ENCODE peak calls at places on chromosomes 3 and 15, in seven cellular contexts. C, E, D, B, T, Q and N are unnamed samples. For H3K27me3, the result is how much of the 10 kb centered on the place peaks cover.

GRCh38 chr3:53811143-53811915 is 34.9 kb downstream of the CHDH start:
- DNase-seq in C (no peak), E (no peak), D (no peak), B (no peak), T (no peak), Q (no peak), N (no peak)

GRCh38 chr3:116835658-116836057 is 126.1 kb downstream of the TUSC7 start:
- DNase-seq in C (no peak), E (no peak), D (no peak), B (no peak), T (no peak), Q (no peak), N (no peak)

GRCh38 chr15:88428053-88428452 is 39.1 kb downstream of the MRPL46 start:
- DNase-seq in C (no peak), E (no peak), D (peak), B (no peak), T (no peak), Q (no peak), N (no peak)

GRCh38 chr15:83275412-83275811 is 9.1 kb downstream of the BNC1 start:
- DNase-seq in C (no peak), E (no peak), D (no peak), B (no peak), T (no peak), Q (no peak), N (no peak)

GRCh38 chr15:95868450-95868849 is 462.1 kb upstream of the NR2F2 start:
- DNase-seq in C (no peak), E (no peak), D (no peak), B (no peak), T (no peak), Q (no peak), N (no peak)

GRCh38 chr15:92541197-92542190 is 114.1 kb downstream of the FAM174B start:
- DNase-seq in C (no peak), E (no peak), D (peak), B (no peak), T (peak), Q (no peak), N (no peak)

GRCh38 chr3:142022381-142022780 is 127.0 kb downstream of the TFDP2 start:
- DNase-seq in C (peak), E (no peak), D (no peak), B (no peak), T (no peak), Q (no peak), N (no peak)

GRCh38 chr3:104437131-104437750 is 929.5 kb upstream of the ALCAM start:
- DNase-seq in C (peak), E (no peak), D (no peak), B (no peak), T (no peak), Q (no peak), N (no peak)

GRCh38 chr15:51499379-51499976 is 123.1 kb downstream of the DMXL2 start:
- DNase-seq in C (peak), E (no peak), D (no peak), B (no peak), T (no peak), Q (peak), N (no peak)

GRCh38 chr3:197555281-197556261 is at the start of gene BDH1:
- DNase-seq in C (no peak), E (peak), D (peak), B (peak), T (no peak), Q (peak), N (peak)

GRCh38 chr3:150302246-150302645 is 105.9 kb upstream of the TSC22D2 start:
- DNase-seq in C (no peak), E (no peak), D (no peak), B (no peak), T (no peak), Q (no peak), N (no peak)

GRCh38 chr3:98274914-98275313 is 7.4 kb upstream of the OR5H2 start:
- DNase-seq in C (no peak), E (no peak), D (no peak), B (no peak), T (no peak), Q (no peak), N (no peak)

GRCh38 chr3:110623571-110623970 is 448.0 kb upstream of the NECTIN3 start:
- DNase-seq in C (peak), E (no peak), D (no peak), B (no peak), T (no peak), Q (no peak), N (no peak)

GRCh38 chr3:11288786-11289637 is 16.8 kb downstream of the ATG7 start:
- DNase-seq in C (peak), E (peak), D (no peak), B (no peak), T (no peak), Q (no peak), N (no peak)

GRCh38 chr15:65337436-65338070 is 33.1 kb downstream of the RNU5B-1 start:
- DNase-seq in C (no peak), E (no peak), D (no peak), B (no peak), T (no peak), Q (no peak), N (no peak)

GRCh38 chr3:190384241-190384863 is 3.6 kb upstream of the CLDN16 start:
- DNase-seq in C (peak), E (peak), D (peak), B (peak), T (no peak), Q (peak), N (no peak)

GRCh38 chr3:60579734-60580133 is 671.5 kb downstream of the FHIT start:
- DNase-seq in C (peak), E (no peak), D (no peak), B (no peak), T (no peak), Q (no peak), N (no peak)

GRCh38 chr3:13782501-13782900 is 97.4 kb downstream of the WNT7A start:
- DNase-seq in C (no peak), E (no peak), D (no peak), B (no peak), T (no peak), Q (no peak), N (peak)

GRCh38 chr3:188554404-188554803 is 400.4 kb downstream of the LPP start:
- DNase-seq in C (peak), E (no peak), D (no peak), B (no peak), T (no peak), Q (no peak), N (no peak)

GRCh38 chr15:51856714-51857380 is 27.4 kb downstream of the TMOD3 start:
- DNase-seq in C (peak), E (no peak), D (no peak), B (no peak), T (no peak), Q (no peak), N (no peak)

GRCh38 chr3:190911382-190911781 is 48.9 kb upstream of the GMNC start:
- DNase-seq in C (no peak), E (no peak), D (no peak), B (no peak), T (no peak), Q (no peak), N (no peak)

GRCh38 chr3:115803661-115804060 is 180.4 kb downstream of the GAP43 start:
- DNase-seq in C (no peak), E (no peak), D (no peak), B (no peak), T (no peak), Q (no peak), N (no peak)

GRCh38 chr15:60853077-60853476 is 374.1 kb upstream of the ICE2 start:
- DNase-seq in C (no peak), E (no peak), D (no peak), B (no peak), T (no peak), Q (no peak), N (no peak)

GRCh38 chr3:197364410-197365071 is 66.1 kb upstream of the DLG1 start:
- DNase-seq in C (no peak), E (no peak), D (no peak), B (no peak), T (no peak), Q (no peak), N (no peak)

GRCh38 chr3:179829391-179829790 is 176.6 kb downstream of the USP13 start:
- DNase-seq in C (no peak), E (no peak), D (no peak), B (no peak), T (no peak), Q (no peak), N (no peak)

GRCh38 chr15:79970921-79971434 is at the start of gene BCL2A1:
- DNase-seq in C (peak), E (peak), D (no peak), B (no peak), T (no peak), Q (no peak), N (no peak)

GRCh38 chr3:30401971-30402370 is 204.4 kb upstream of the TGFBR2 start:
- DNase-seq in C (no peak), E (no peak), D (no peak), B (peak), T (no peak), Q (no peak), N (no peak)

GRCh38 chr3:107795514-107796094 is 272.8 kb downstream of the BBX start:
- DNase-seq in C (no peak), E (no peak), D (no peak), B (no peak), T (no peak), Q (no peak), N (no peak)

GRCh38 chr3:107796786-107797185 is 274.0 kb downstream of the BBX start:
- DNase-seq in C (peak), E (no peak), D (no peak), B (no peak), T (no peak), Q (no peak), N (no peak)

GRCh38 chr3:107791450-107791849 is 268.7 kb downstream of the BBX start:
- DNase-seq in C (no peak), E (no peak), D (no peak), B (no peak), T (no peak), Q (no peak), N (no peak)

GRCh38 chr3:107797586-107797985 is 274.8 kb downstream of the BBX start:
- DNase-seq in C (no peak), E (no peak), D (no peak), B (no peak), T (no peak), Q (no peak), N (no peak)

DNA sequence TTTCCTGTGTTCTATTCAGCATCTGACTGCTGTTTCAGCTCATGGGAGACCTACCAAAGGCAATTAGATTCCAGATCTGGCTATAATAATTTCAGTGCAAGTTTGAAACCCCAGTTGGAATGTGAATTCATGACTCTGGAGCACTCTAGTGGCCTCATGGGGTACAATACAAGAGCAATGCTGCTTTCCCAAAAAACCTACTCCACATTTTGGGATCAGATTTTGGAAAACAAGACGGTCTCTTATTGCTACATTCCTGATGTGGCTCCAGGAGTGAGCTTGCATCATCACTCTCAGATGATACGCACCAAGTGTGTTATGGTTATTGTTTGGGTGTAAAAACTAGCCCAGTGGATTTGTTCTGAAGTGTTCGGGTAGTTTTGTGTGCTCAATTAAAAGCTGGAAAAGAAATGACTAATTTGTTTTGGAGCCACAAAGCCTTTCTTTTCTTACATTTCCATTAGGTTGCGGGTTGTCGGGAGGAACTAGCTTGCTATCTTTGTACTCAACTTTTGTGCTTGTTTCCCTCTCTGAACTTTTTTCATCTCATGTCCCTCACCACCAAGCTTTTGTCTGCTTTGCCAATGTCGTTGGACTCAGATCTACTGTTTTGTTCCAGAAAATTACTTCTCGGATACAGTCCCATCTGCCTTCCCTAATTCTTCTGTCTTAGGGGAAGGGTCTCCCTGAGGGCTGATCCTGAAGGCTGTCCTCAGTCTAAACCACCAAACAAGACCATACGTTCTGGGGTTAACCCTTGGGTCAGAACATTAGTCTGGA is 272.1 kb downstream of the BBX start:
- DNase-seq in C (peak), E (no peak), D (no peak), B (peak), T (no peak), Q (no peak), N (no peak)
- TF ChIP-seq CTCF in C (peak), E (no peak), D (no peak), B (peak), T (peak), Q (peak), N (no peak)

GRCh38 chr15:78073026-78073425 is 4.5 kb downstream of the TBC1D2B start:
- DNase-seq in C (no peak), E (no peak), D (no peak), B (no peak), T (no peak), Q (no peak), N (no peak)

GRCh38 chr15:78077860-78078187 is 313 bp upstream of the TBC1D2B start:
- DNase-seq in C (peak), E (no peak), D (no peak), B (no peak), T (no peak), Q (no peak), N (no peak)

GRCh38 chr15:78076231-78077052 is 1.1 kb downstream of the TBC1D2B start:
- DNase-seq in C (peak), E (no peak), D (no peak), B (no peak), T (no peak), Q (no peak), N (no peak)

GRCh38 chr15:78077053-78077859 is at the start of gene TBC1D2B:
- DNase-seq in C (peak), E (peak), D (peak), B (peak), T (peak), Q (peak), N (peak)

DNA sequence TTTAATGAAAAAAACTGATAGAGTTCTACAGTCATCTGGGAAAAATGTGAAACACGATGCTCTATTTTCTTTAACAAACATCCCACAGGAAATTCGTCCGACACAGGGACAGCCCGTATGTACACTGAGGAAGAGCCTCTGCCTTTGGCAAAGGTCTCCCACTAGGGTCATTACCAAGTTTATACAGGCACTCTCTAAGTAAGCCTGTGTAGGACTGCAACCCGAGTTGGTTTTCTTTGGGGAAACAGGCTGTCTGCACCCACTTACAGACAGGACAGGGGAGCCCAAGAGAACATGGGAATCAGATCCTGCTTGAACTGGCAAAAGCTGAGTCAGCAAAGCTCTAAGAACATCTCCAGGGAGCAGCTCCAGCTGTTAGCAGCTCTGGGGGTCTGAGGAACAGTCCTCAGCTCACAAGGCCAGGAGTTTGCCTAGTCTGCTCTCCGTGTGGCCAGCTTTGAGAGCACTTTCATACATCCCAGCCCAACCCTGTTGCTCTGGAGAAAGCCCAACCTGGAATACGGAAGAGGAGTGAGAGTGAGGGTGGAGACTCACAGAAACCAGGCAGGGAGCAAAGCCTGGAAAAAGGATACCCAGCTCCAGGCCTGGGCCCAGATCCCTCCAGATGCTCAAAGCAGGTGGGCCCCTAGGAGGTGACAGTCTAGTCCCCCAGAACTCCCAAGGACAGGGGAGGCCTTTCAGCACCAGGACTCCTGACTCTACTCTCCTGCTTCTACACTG is 1.9 kb downstream of the TBC1D2B start:
- DNase-seq in C (peak), E (no peak), D (peak), B (peak), T (no peak), Q (peak), N (no peak)
- H3K4me3 ChIP-seq in C (peak), E (peak), D (peak), B (peak), T (peak), Q (no peak), N (peak)

DNA sequence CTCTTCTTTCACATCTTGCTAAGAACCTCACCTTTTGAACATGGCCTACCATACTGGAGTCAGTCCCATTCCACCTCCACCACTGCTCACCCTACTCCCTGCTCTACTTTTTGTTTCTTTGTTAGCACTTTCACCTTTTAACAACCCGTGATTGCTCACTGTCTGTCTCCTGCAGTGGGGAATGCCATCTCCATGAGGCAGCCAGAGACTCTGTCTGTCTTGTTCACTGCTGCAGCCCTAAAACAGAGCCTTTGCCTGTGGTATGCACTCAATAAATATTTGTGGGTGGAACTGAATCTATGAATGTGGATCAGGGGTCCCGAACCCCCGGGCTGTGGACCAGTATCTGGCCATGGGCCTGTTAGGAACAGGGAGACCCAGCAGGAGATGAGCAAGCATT is 16.5 kb upstream of the TLE3 start:
- DNase-seq in C (no peak), E (no peak), D (no peak), B (no peak), T (no peak), Q (no peak), N (no peak)
- H3K27me3 ChIP-seq in C (under half), E (under half), D (under half), B (under half), T (under half), Q (under half), N (under half)

DNA sequence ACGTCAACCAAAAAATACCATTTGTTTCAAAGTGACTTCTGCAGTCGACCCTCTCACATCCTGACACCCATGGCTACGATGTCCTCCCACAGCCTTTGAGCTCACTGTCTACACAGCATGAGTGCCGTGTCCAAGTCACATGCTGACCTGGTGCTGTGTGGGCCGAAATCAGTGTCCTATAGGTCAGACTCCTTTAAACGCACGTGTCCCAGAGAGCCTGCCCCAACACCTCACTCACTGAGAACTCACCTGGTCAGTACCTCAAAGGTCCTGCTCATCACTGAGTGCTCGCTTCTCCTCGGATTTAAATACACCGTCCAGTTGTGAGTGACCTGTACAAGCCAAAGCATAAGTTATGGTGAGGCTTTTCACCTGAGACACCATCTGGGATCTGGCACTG is 83.3 kb downstream of the OCA2 start:
- DNase-seq in C (no peak), E (no peak), D (peak), B (no peak), T (no peak), Q (no peak), N (no peak)
- TF ChIP-seq CTCF in C (no peak), E (no peak), D (no peak), B (no peak), T (no peak), Q (no peak), N (no peak)

GRCh38 chr3:59106085-59106629 is 56.3 kb upstream of the CFAP20DC start:
- DNase-seq in C (no peak), E (no peak), D (no peak), B (no peak), T (no peak), Q (no peak), N (no peak)

GRCh38 chr3:59103552-59103951 is 53.7 kb upstream of the CFAP20DC start:
- DNase-seq in C (no peak), E (no peak), D (no peak), B (no peak), T (no peak), Q (no peak), N (no peak)

GRCh38 chr3:59101091-59101738 is 51.4 kb upstream of the CFAP20DC start:
- DNase-seq in C (no peak), E (no peak), D (no peak), B (no peak), T (no peak), Q (no peak), N (no peak)
- H3K4me3 ChIP-seq in C (no peak), E (no peak), D (no peak), B (no peak), T (no peak), Q (no peak), N (no peak)

GRCh38 chr3:37773471-37773870 is 88.2 kb upstream of the CTDSPL start:
- DNase-seq in C (no peak), E (no peak), D (peak), B (no peak), T (no peak), Q (no peak), N (no peak)

GRCh38 chr3:37772773-37773291 is 88.8 kb upstream of the CTDSPL start:
- DNase-seq in C (no peak), E (no peak), D (peak), B (peak), T (no peak), Q (peak), N (no peak)

GRCh38 chr3:37770336-37770735 is 91.3 kb upstream of the CTDSPL start:
- DNase-seq in C (no peak), E (no peak), D (no peak), B (no peak), T (no peak), Q (no peak), N (no peak)

GRCh38 chr3:37770938-37771918 is 90.5 kb upstream of the CTDSPL start:
- DNase-seq in C (no peak), E (no peak), D (peak), B (peak), T (peak), Q (peak), N (no peak)

DNA sequence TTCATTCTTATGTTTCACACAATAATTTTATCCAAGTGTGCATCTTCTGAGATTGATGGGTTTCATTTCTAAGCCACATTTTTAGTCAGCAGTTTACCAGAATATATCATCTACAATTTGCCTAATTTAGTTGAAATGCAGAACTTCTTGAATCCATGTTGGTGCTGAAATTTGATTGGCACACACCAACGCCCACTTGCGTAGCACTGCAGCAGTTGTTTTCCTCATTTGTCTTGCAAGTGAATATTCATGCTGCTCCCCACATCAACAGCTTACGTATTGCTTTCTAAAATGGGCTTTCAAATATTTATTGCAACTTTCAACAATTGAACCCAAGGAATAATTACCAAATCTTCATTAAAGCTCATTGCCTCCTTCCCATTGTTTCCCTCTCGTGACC is 87.8 kb upstream of the CTDSPL start:
- DNase-seq in C (no peak), E (no peak), D (peak), B (no peak), T (no peak), Q (no peak), N (no peak)
- H3K27me3 ChIP-seq in C (under half), E (under half), D (under half), B (under half), T (under half), Q (under half), N (under half)